ENCODE peak calls at places on chromosome 20, in seven cellular contexts. V is HepG2, N is ovary, D is transverse colon, K is SK-N-SH, O is tibial nerve, S is GM12878. R is an unnamed sample.

GRCh38 chr20:18639501-18639979 is 51.7 kb downstream of the DTD1 start:
- DNase-seq in S (no peak), V (no peak), O (no peak), D (no peak), K (no peak), N (no peak), R (no peak)

GRCh38 chr20:23596856-23597255 is 8.9 kb downstream of the CST9 start:
- DNase-seq in S (no peak), N (no peak), O (no peak), V (no peak), D (no peak), K (no peak), R (no peak)

GRCh38 chr20:8272758-8273157 is 140.7 kb downstream of the PLCB1 start:
- DNase-seq in N (no peak), S (no peak), O (no peak), D (no peak), V (no peak), K (no peak), R (no peak)

GRCh38 chr20:38173237-38174156 is 8.4 kb upstream of the TGM2 start:
- DNase-seq in O (no peak), V (peak), K (no peak), D (no peak), N (no peak), S (no peak), R (no peak)

GRCh38 chr20:11754451-11754850 is 163.2 kb upstream of the BTBD3 start:
- DNase-seq in K (no peak), V (no peak), O (no peak), D (no peak), S (no peak), N (no peak), R (no peak)

GRCh38 chr20:62355527-62356142 is 11.5 kb downstream of the LAMA5 start:
- DNase-seq in V (peak), S (no peak), D (no peak), N (peak), O (no peak), K (no peak), R (no peak)

GRCh38 chr20:38226553-38226952 is 34.0 kb downstream of the KIAA1755 start:
- DNase-seq in D (no peak), O (no peak), K (no peak), N (peak), S (no peak), V (no peak), R (no peak)

GRCh38 chr20:35329435-35330139 is 37.4 kb upstream of the FAM83C start:
- DNase-seq in V (peak), D (peak), N (no peak), K (peak), S (no peak), O (no peak), R (no peak)

GRCh38 chr20:18138639-18139583 is 1.2 kb downstream of the KAT14 start:
- DNase-seq in K (no peak), S (no peak), V (peak), O (no peak), D (no peak), N (no peak), R (no peak)

GRCh38 chr20:33647603-33648395 is 14.3 kb upstream of the C20orf144 start:
- DNase-seq in O (no peak), S (peak), K (no peak), V (no peak), D (no peak), N (no peak), R (no peak)

GRCh38 chr20:23668477-23668951 is 20.3 kb downstream of the CST4 start:
- DNase-seq in N (peak), S (no peak), V (peak), D (peak), K (peak), O (peak), R (no peak)

GRCh38 chr20:4167261-4168004 is 152.1 kb upstream of the RNF24 start:
- DNase-seq in D (no peak), K (peak), V (peak), N (no peak), O (no peak), S (no peak), R (no peak)

DNA sequence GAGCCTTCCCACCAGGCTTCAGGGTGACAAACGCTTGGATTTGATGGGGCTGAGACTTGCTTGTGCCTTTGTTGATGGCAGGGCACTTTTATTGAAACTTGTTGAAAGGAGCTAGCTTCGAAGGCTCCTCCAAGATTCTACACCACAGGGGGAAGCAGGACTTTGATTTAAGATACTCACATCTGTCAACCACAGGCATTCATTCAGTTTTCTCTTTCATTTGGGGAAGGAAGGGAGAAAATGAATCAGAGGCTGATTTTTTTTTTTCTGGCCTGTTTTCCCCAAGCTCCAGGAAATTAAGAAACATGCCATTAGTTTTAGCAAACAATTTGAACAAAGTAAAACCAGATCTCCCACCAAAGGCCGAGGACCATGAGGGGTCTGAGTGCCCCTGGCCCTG is 8.7 kb upstream of the APCDD1L start:
- DNase-seq in K (no peak), D (no peak), N (no peak), V (no peak), S (no peak), O (no peak), R (no peak)
- H3K4me3 ChIP-seq in K (no peak), D (no peak), N (no peak), V (no peak), S (no peak), O (no peak), R (no peak)

DNA sequence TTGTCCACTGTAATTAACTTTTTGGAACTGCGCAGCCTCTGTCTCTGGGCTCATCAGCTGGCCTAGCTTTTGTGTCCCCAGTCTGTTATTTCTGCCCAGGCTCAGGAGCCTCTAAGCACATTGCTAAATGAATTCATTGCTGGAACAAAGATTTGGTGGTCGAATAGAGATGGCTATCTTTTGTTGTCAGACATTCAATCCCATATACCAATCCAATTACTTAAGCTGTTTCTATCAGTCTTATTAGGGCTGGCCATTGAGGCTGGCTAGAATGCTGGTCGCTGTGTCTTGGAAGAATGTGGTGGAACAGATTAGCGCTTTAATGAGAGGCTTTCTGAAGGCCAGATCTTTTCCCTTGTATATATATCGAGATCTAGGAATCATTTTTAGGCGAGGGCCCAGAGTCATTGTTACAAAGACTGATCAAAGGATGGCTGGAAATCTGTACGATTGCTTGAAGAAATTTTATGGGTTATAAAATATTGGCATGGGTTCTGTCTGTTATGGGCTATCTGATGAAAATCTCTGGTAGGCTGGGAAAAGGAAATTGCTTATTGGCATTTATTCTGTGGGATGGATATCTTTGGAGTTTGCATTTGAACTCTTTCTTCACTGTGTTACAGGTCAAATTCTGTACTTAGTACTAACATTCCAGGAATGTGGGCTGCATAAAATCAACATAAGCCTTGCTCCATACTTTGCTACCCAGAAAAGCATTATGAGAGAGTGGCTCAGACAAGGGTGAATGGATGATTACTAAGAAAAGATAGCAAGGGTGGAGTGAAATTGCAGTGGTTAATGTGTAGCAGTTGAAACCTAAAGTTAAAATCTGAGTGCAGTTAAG is 34.8 kb upstream of the JAG1 start:
- DNase-seq in O (no peak), V (peak), N (no peak), K (no peak), S (no peak), D (no peak), R (no peak)
- TF ChIP-seq EP300 in O (no peak), V (peak), N (no peak), K (no peak), S (no peak), D (no peak), R (no peak)

GRCh38 chr20:21555470-21556120 is 41.7 kb upstream of the NKX2-2 start:
- DNase-seq in K (no peak), D (no peak), S (no peak), O (no peak), N (no peak), V (no peak), R (no peak)
- H3K4me3 ChIP-seq in K (no peak), D (no peak), S (no peak), O (no peak), N (no peak), V (no peak), R (no peak)

DNA sequence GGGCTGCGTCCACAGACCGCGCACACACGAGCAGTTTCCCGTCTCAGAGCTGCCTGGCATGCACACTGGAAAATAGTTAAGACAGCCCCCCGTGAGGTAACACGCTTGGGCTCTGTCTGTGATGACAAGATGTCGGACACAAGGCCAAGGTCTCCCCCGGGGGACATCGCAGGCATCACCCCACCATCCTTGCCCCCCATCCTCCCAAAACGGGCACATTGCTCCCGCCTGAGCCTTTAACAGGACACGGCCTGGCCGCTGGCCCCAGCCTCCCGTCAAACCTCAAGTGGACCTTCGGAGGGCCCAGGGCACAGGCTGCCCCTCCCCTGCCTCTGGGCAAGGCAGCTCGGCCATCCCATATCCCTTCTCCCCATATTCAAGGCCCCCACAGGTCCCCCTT is 5.6 kb downstream of the KCNQ2 start:
- DNase-seq in K (no peak), N (no peak), V (no peak), S (no peak), O (no peak), D (no peak), R (no peak)
- TF ChIP-seq EP300 in K (no peak), N (no peak), V (no peak), S (no peak), O (no peak), D (no peak), R (no peak)

DNA sequence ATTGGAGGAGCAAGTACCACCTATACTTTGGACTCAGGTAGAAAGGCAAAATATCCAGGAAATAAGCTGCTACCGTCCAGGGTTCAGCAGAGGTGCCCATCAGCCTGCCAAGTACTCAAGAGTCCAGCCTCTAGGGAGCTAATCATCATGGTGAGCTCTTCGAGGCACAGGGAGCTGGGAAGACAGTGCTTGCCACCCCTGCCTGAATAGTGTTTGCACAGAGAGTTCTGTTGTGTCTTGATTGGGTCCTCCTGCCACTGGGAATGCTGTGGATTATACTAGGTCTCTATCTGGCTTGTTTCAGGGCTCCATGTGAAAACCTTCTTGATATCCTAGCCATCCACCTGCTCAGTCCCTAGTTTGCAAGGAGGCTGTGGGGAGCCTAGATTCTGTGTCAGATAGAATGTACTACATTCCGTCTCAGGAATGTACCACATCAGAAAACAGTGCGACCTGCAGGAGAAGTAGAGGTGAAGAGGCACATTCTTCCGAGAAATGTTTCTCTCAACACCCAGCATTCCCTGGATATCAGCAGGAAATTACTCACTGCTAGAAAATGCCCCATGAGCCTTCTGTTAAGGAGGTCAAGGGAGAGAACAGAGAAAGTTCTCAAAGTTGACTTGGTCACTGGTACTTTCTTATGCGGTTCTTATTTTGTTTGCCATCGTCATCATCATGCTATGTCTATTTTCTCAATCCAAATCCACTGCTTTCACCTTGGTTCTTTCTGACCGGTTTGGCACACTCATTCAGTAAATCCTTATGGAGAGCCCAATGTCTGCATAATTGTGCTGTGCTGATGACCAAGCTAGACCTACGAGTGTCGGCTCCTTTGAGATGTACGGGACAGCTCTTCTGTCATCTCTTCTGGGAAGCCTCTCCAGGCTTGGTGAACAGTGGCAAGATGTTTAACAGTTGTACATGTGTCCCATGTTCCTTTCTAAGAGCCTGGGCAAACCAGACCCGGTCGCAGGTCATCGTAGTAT is 30.7 kb downstream of the PTPN1 start:
- DNase-seq in K (no peak), D (no peak), V (peak), N (no peak), S (no peak), O (no peak), R (no peak)
- H3K4me3 ChIP-seq in K (no peak), D (no peak), V (no peak), N (no peak), S (peak), O (no peak), R (no peak)

DNA sequence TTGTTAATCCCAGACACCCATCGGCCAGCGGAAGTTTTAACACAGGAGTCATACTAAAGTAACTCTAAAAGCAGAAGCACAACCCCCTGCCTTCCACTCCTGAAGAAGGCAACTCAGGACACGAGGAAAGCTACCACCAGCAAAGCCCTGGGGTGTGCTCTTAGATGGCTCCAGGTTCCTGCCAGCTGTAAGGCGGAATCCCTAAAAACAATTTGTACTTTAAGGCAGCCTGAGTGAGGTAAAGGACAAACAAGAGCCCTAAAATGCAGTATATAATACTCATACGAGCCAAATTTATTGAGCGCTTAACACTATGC is 8.7 kb downstream of the NDRG3 start:
- DNase-seq in D (no peak), N (no peak), S (no peak), O (no peak), V (no peak), K (no peak), R (no peak)
- TF ChIP-seq EP300 in D (no peak), N (no peak), S (no peak), O (no peak), V (no peak), K (no peak), R (no peak)

GRCh38 chr20:64082126-64082638 is 2.0 kb downstream of the LKAAEAR1 start:
- DNase-seq in K (no peak), V (peak), N (no peak), D (no peak), S (no peak), O (no peak), R (no peak)
- H3K4me3 ChIP-seq in K (no peak), V (no peak), N (no peak), D (no peak), S (no peak), O (no peak), R (no peak)

DNA sequence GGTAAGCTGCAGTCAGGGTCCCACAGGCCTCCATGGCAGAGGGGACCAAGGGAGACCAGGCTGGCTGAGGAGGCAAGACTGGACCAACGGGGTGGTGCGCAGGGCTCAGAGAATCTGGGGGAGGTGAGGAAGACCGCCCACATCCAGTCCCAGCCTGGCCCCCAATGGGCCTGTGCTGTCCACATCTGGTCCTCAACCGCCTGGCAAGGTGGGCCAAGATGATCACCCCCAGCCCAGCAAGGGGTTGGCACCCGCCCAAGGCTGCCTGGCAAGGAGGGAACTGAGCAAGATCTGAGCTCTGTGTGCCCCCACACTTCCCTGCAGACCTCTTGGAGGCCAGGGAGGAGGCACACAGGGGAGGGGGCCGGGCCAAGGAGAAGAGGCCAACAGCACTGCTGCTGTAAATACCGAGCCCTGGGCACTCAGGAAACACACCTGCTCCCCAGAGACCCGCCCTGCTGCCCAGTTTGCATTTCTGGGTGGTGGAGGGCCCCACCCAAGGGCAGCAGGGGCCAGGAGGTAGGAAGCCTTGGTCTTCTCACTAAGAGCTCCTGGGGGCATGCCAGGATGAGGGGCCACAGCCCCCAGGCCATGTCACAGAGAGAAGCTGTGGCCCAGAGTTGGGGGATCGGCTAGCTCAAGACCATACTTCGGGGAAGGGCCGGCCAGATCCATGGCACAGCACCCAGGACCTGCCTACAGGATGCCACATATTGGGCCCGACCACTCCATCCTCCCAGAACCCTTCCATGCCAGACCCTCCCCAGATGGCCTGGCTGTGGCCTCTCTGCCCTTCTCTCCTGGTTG is 109.6 kb downstream of the ASXL1 start:
- DNase-seq in D (peak), N (peak), V (no peak), K (no peak), S (no peak), O (no peak), R (no peak)
- TF ChIP-seq EP300 in D (no peak), N (no peak), V (no peak), K (no peak), S (no peak), O (no peak), R (no peak)

DNA sequence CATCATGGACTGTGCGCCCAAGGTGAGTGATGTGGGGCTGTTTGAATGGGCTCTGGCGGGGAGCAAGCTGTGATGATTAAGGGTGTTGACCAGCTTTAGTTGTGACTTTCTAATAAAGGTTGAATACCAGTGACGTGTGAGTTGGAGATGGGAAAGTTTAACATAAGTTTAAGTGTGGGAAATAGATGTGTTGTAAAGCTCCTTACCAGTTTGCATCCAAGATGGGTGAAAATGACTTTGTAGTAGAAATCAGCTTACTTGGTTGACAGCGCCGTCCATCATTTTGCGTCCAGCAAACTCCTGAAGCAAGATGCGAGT is 372 bp downstream of the CASS4 start:
- DNase-seq in S (no peak), K (no peak), D (no peak), N (no peak), V (no peak), O (no peak), R (no peak)
- H3K4me3 ChIP-seq in S (no peak), K (no peak), D (no peak), N (no peak), V (no peak), O (no peak), R (peak)

DNA sequence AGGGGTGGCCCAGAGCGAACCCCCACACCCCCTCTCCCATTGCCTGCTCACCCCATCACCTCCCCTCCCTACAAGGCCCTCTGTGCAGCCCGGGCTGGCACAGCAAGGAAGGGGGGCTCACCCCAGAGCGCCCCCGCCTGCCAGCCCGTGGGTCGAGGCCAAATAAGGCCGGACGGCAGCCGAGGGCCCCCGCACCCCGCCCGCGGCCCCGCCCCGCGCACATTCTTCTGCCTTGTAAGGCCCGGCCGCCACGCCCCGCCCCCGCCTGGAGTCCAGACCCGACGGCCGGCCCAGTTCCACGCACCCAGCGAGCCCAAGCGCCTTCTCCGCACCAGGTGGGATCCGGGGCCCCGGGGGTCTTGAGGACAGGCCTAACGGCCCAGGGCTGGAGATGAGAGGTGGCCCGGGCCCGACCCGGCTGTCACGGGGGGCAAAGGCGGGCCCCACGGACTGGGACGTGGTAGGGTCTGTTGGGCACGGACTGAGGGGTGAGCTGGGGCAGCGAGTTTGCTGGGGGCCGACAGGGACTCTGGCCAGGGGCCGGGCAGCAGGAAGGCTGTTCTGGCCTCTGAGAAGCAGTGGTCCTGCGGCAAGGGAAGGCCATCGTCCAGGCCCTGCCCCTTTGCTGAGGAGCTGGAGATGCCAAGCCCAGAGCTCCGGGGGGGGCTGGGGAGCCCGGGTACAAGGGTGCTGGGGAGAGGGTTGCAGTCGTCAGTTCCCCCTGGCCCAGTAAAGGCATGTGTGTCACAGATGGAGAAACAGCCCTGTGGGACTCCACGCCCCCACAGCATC is at the start of gene MYL9:
- DNase-seq in N (peak), S (no peak), V (no peak), K (no peak), D (peak), O (peak), R (peak)
- TF ChIP-seq EP300 in N (no peak), S (no peak), V (no peak), K (no peak), D (no peak), O (peak), R (no peak)

R was measured in suprapubic skin.